ENCODE peak calls at places on chromosome 21, in nine cellular contexts. Y, R, X, C, G, B, N, D and S are unnamed samples.

GRCh38 chr21:46080171-46081021 is 17.5 kb upstream of the COL6A2 start:
- DNase-seq in B (no peak), G (peak; percentile 13), R (no peak), Y (no peak), D (no peak), X (no peak), C (no peak), N (peak; percentile 74), S (no peak)

GRCh38 chr21:29211205-29211604 is 80.8 kb downstream of the MAP3K7CL start:
- DNase-seq in D (no peak), X (no peak), N (no peak), C (no peak), R (no peak), B (no peak), G (no peak), Y (no peak), S (no peak)

GRCh38 chr21:43917515-43918384 is 52.7 kb downstream of the AGPAT3 start:
- DNase-seq in C (no peak), N (no peak), G (no peak), D (no peak), Y (no peak), B (peak; percentile 72), X (no peak), R (no peak), S (peak; percentile 66)

GRCh38 chr21:14086553-14086952 is 124.2 kb downstream of the LIPI start:
- DNase-seq in D (no peak), G (no peak), N (no peak), Y (no peak), R (no peak), X (no peak), C (no peak), B (peak; percentile 66), S (peak; percentile 26)

GRCh38 chr21:46649356-46649755 is 13.9 kb downstream of the PRMT2 start:
- DNase-seq in N (no peak), X (no peak), G (no peak), R (no peak), C (no peak), Y (no peak), D (no peak), B (no peak), S (no peak)

GRCh38 chr21:22728091-22728490 is 1729.9 kb downstream of the NCAM2 start:
- DNase-seq in R (no peak), B (no peak), D (no peak), C (no peak), Y (no peak), G (no peak), X (no peak), N (no peak), S (no peak)

GRCh38 chr21:38820471-38821239 is 14.9 kb downstream of the ETS2 start:
- DNase-seq in N (no peak), R (peak; percentile 62), D (no peak), X (no peak), C (no peak), Y (no peak), B (no peak), G (no peak), S (no peak)

GRCh38 chr21:41604583-41605041 is 96.7 kb upstream of the TMPRSS2 start:
- DNase-seq in C (no peak), N (no peak), B (no peak), G (no peak), D (no peak), Y (no peak), X (no peak), R (no peak), S (no peak)

GRCh38 chr21:27590271-27590670 is 623.4 kb upstream of the ADAMTS5 start:
- DNase-seq in N (no peak), B (no peak), R (no peak), C (no peak), Y (peak; percentile 89), X (peak; percentile 93), G (no peak), D (no peak), S (no peak)

GRCh38 chr21:26445440-26445839 is 127.6 kb downstream of the CYYR1 start:
- DNase-seq in N (no peak), Y (peak; percentile 93), X (peak; percentile 59), R (peak; percentile 14), D (no peak), B (no peak), G (no peak), C (no peak), S (no peak)

GRCh38 chr21:16082038-16082816 is 352.4 kb downstream of the USP25 start:
- DNase-seq in R (peak; percentile 59), G (no peak), B (peak; percentile 3), X (peak; percentile 55), N (no peak), Y (peak; percentile 60), D (peak; percentile 33), C (no peak), S (no peak)

DNA sequence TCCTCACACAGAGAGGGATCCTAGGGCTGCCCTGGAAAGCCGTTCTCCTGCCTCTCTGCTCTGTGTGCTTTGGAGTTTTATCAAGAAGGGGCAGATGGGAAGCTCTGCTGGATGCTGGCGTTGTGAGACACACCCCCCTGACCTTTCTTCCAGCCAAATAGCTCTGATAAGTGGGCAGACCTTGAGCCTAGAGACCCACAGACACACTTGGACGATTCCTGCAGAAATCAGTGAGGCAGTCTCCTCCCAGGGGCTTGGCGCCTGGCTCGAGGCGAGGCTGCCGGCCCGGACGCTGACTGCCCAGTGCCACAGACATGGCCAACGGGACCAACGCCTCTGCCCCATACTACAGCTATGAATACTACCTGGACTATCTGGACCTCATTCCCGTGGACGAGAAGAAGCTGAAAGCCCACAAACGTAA is at the start of gene MRAP:
- DNase-seq in X (no peak), C (no peak), B (no peak), N (no peak), Y (no peak), G (no peak), R (no peak), D (no peak), S (no peak)
- TF ChIP-seq CTCF in X (no peak), C (no peak), B (no peak), N (no peak), Y (no peak), G (no peak), R (no peak), D (no peak), S (no peak)

GRCh38 chr21:33174756-33175155 is 55.0 kb upstream of the IFNAR2 start:
- DNase-seq in G (no peak), C (no peak), N (no peak), Y (no peak), X (no peak), B (no peak), D (no peak), R (no peak), S (no peak)
- TF ChIP-seq CTCF in G (no peak), C (no peak), N (no peak), Y (no peak), X (no peak), B (no peak), D (no peak), R (no peak), S (no peak)

DNA sequence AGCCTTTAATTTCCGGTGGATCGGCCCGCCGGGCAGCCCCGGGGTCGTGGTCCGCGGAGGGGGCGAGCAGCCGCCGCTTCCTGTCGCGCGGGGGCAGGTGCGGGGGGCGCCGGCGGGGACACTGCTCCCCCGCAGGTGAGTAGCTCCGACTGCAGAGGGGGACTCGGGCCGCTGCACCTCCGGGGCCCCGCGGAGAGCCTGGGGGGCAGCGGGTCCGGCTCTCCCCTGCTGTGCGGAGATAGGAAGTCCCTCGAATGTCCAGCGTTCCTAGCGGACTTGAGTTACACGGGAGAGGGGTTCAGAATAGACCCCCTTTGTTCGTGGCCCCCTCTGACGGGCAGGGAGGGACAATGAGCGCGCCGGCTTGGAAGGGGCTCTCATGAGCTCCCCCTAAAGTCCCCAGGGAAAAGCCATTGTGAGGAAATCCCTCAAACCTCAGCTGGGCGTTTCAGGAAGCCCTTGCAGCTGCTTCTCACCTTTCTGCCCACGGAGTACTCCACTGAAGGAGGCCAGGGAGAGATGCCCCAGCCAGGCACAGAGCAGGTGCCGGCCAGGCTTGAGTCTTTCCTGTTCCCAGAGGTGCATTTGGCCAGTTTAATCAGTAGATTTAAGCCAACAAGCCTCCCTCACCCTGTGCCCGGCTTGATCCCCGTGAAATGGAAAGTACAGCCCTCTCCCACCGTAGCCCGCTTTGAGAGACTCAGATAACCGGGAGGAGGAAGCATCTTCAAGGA is 925 bp downstream of the PDE9A start:
- DNase-seq in N (no peak), R (no peak), G (no peak), Y (no peak), X (no peak), D (peak; percentile 78), B (peak; percentile 18), C (no peak), S (peak; percentile 55)
- TF ChIP-seq CTCF in N (no peak), R (no peak), G (no peak), Y (no peak), X (no peak), D (peak; percentile 20), B (no peak), C (no peak), S (no peak)

GRCh38 chr21:20045197-20045596 is 953.0 kb upstream of the NCAM2 start:
- DNase-seq in D (no peak), N (no peak), B (no peak), C (no peak), Y (no peak), R (no peak), G (no peak), X (no peak), S (no peak)

DNA sequence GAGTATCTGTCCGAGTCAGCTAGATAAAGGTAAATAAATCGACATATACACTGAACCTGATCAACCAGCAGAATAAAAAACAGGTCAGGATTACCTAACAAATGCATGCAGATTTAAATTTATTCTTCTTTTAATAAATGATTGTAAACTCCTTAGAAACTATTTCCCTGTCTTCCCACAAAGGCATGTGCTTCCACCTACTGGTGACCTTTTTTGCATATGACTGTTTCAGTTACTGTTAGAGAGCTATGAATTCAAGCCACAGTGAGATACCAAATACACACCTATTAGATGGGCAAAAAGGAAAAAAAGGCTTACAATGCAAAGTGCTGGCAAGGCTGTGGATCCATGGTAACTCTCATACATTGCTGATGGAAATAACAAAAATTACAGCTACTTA is 957.4 kb upstream of the NCAM2 start:
- DNase-seq in Y (no peak), X (no peak), R (no peak), B (no peak), G (no peak), N (no peak), C (no peak), D (no peak), S (no peak)
- TF ChIP-seq CTCF in Y (no peak), X (no peak), R (no peak), B (no peak), G (no peak), N (no peak), C (no peak), D (no peak), S (no peak)

GRCh38 chr21:42892582-42892930 is 553 bp upstream of the NDUFV3 start:
- DNase-seq in G (peak; percentile 25), Y (no peak), B (no peak), D (no peak), R (no peak), X (no peak), N (no peak), C (no peak), S (no peak)

GRCh38 chr21:42887321-42887720 is 5.8 kb upstream of the NDUFV3 start:
- DNase-seq in R (no peak), B (no peak), X (no peak), Y (no peak), N (no peak), D (no peak), C (no peak), G (no peak), S (no peak)

GRCh38 chr21:42892931-42893660 is at the start of gene NDUFV3:
- DNase-seq in N (peak; percentile 99), G (peak; percentile 100), X (peak; percentile 96), Y (peak; percentile 96), R (peak; percentile 97), D (peak; percentile 99), C (peak; percentile 99), B (peak; percentile 99), S (peak; percentile 100)
- TF ChIP-seq CTCF in N (no peak), G (no peak), X (no peak), Y (no peak), R (no peak), D (no peak), C (no peak), B (no peak), S (no peak)